ENCODE peak calls at places on chromosomes 1 and 21, in six cellular contexts. X is H9, A is AG04450, U is ascending aorta, B is colonic mucosa, M is AG09309. F is an unnamed sample.

GRCh38 chr1:112505400-112505785 is 3.4 kb upstream of the WNT2B start:
- DNase-seq in M (no peak), B (no peak), X (no peak), U (no peak), A (no peak), F (no peak)

GRCh38 chr1:12539705-12540579 is 78.1 kb downstream of the DHRS3 start:
- DNase-seq in M (peak; percentile 96), X (peak; percentile 69), U (peak; percentile 95), B (peak; percentile 57), A (peak; percentile 79), F (peak; percentile 99)

GRCh38 chr1:55575571-55576279 is 360.6 kb upstream of the USP24 start:
- DNase-seq in A (no peak), U (peak; percentile 67), X (no peak), M (no peak), B (peak; percentile 34), F (no peak)

GRCh38 chr1:25543425-25544242 is at the start of gene LDLRAP1:
- DNase-seq in M (no peak), A (peak; percentile 8), B (peak; percentile 81), X (peak; percentile 86), U (peak; percentile 84), F (peak; percentile 25)

GRCh38 chr1:20107767-20108166 is 11.6 kb downstream of the PLA2G2D start:
- DNase-seq in U (no peak), A (no peak), B (no peak), X (no peak), M (no peak), F (peak; percentile 5)

GRCh38 chr21:35171385-35171784 is 122.3 kb upstream of the RUNX1 start:
- DNase-seq in A (no peak), U (no peak), X (no peak), B (no peak), M (no peak), F (no peak)

GRCh38 chr1:101506541-101507164 is 269.8 kb downstream of the S1PR1 start:
- DNase-seq in M (no peak), A (no peak), B (peak; percentile 50), U (no peak), X (no peak), F (peak; percentile 56)

GRCh38 chr1:155081472-155082300 is 3.0 kb downstream of the EFNA3 start:
- DNase-seq in X (no peak), U (no peak), M (no peak), B (peak; percentile 63), A (no peak), F (no peak)

GRCh38 chr21:36260802-36261201 is 59.2 kb upstream of the MORC3 start:
- DNase-seq in U (no peak), A (no peak), M (no peak), B (no peak), X (no peak), F (no peak)

GRCh38 chr1:149942207-149942606 is 5.5 kb upstream of the MTMR11 start:
- DNase-seq in M (no peak), A (no peak), U (no peak), X (peak; percentile 67), B (no peak), F (no peak)
- TF ChIP-seq CTCF in M (peak; percentile 20), A (peak; percentile 56), U (peak; percentile 46), X (peak; percentile 56), B (peak; percentile 29), F (peak; percentile 65)

GRCh38 chr1:3403388-3404179 is 50.9 kb upstream of the ARHGEF16 start:
- DNase-seq in B (no peak), X (peak; percentile 74), M (no peak), U (no peak), A (no peak), F (no peak)
- TF ChIP-seq CTCF in B (no peak), X (peak; percentile 72), M (peak; percentile 40), U (peak; percentile 9), A (peak; percentile 27), F (peak; percentile 58)

GRCh38 chr1:174169342-174169741 is 10.0 kb downstream of the RABGAP1L start:
- DNase-seq in B (no peak), M (no peak), X (no peak), U (no peak), A (no peak), F (no peak)

GRCh38 chr1:174171078-174171477 is 11.8 kb downstream of the RABGAP1L start:
- DNase-seq in A (no peak), X (no peak), B (no peak), M (no peak), U (no peak), F (no peak)

GRCh38 chr1:174174461-174175329 is 15.4 kb downstream of the RABGAP1L start:
- DNase-seq in X (no peak), A (no peak), U (no peak), B (no peak), M (no peak), F (no peak)
- TF ChIP-seq CTCF in X (no peak), A (no peak), U (no peak), B (no peak), M (no peak), F (no peak)

DNA sequence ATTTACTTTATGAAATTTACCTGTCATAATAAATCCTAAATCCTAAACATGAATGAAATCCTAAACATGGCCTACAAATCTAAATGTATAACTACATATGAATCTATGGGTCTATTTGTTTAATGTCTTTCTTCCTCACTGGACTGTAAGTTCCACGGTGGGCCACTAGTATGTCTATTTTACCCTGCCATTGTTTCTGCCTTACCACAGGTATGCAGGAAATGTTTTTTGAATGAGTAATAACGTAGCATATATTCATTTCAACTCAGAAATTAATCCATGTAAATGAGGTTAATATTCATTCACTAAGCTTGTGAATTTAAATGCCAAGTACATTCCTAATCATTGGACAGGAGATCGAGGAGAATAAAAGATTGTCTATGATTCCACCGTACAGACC is 35.3 kb downstream of the B3GALNT2 start:
- DNase-seq in M (no peak), B (no peak), U (no peak), X (no peak), A (peak; percentile 8), F (peak; percentile 58)
- TF ChIP-seq CTCF in M (no peak), B (no peak), U (no peak), X (no peak), A (peak; percentile 26), F (peak; percentile 40)

GRCh38 chr1:209554761-209555611 is 28.5 kb upstream of the CAMK1G start:
- DNase-seq in U (no peak), B (no peak), X (no peak), M (no peak), A (no peak), F (no peak)
- TF ChIP-seq CTCF in U (no peak), B (no peak), X (peak; percentile 55), M (no peak), A (no peak), F (peak; percentile 10)

DNA sequence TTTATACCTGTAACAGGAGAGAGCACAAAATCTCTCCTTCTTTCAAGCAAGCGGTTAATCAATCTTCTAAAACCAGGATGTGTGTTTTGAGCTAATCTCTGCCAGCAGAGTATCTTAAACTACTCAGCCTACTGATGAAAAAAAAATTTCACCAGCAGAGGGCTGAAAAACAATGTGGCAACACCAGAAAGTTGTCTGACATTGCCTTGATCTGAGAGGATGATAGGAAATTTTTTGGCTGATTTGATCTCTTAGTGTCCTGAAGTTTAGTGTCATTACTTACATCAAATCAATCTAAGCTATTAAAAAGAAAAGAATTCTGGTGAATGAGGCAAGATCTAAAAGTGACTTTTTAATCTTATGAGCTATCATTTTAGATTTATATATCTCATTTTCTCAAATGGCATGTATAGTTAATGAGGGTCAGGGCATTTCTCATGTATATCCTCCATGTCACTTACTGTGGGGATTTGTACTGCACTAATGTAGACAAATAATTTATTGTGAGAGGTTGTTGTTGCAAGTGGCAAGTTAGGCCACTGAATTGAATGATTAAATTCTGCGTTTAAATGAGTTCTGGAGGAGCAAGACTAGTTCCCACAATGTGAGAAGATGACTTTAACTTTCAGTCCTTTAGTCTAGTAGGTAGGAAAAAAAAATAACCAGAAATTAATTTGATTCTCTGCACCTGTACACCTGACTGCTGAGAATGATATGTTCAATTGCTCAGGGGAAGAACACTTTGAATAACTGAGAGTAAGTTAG is 10.8 kb downstream of the ADAMTS1 start:
- DNase-seq in A (no peak), B (no peak), M (no peak), U (no peak), X (no peak), F (peak; percentile 37)
- TF ChIP-seq CTCF in A (peak; percentile 49), B (no peak), M (peak; percentile 39), U (peak; percentile 40), X (peak; percentile 50), F (peak; percentile 34)

GRCh38 chr1:10031461-10031860 is 1.3 kb upstream of the UBE4B start:
- DNase-seq in B (no peak), X (no peak), M (no peak), A (no peak), U (no peak), F (peak; percentile 25)

GRCh38 chr1:10027027-10027426 is 5.7 kb upstream of the UBE4B start:
- DNase-seq in X (no peak), M (no peak), U (no peak), B (no peak), A (no peak), F (no peak)

GRCh38 chr1:10033359-10033845 is 644 bp downstream of the UBE4B start:
- DNase-seq in X (peak; percentile 33), A (no peak), M (no peak), U (no peak), B (peak; percentile 44), F (peak; percentile 28)

GRCh38 chr1:10032590-10033358 is at the start of gene UBE4B:
- DNase-seq in M (peak; percentile 84), X (peak; percentile 99), U (peak; percentile 99), A (peak; percentile 94), B (peak; percentile 97), F (peak; percentile 97)

GRCh38 chr1:10032287-10032589 is 520 bp upstream of the UBE4B start:
- DNase-seq in B (no peak), U (no peak), X (no peak), M (no peak), A (no peak), F (no peak)
- TF ChIP-seq CTCF in B (no peak), U (no peak), X (no peak), M (no peak), A (no peak), F (no peak)

F was measured in brain microvascular endothelial cell.